ENCODE peak calls at places on chromosomes 2 and 18, in five cellular contexts. Z is K562, T is endodermal cell, L is right cardiac atrium, F is adrenal gland. I is an unnamed sample.

GRCh38 chr2:109450574-109451265 is 163.0 kb downstream of the SEPTIN10 start:
- DNase-seq in T (peak; percentile 40), L (peak; percentile 70), Z (no peak), F (peak; percentile 16), I (no peak)

GRCh38 chr18:46174317-46175039 is 70.3 kb downstream of the HAUS1 start:
- DNase-seq in F (peak; percentile 43), T (peak; percentile 77), Z (no peak), L (peak; percentile 28), I (peak; percentile 22)

GRCh38 chr2:37869756-37870155 is 55.3 kb upstream of the RMDN2 start:
- DNase-seq in Z (no peak), F (no peak), L (no peak), T (no peak), I (no peak)

GRCh38 chr2:230774348-230774951 is 61.8 kb downstream of the CAB39 start:
- DNase-seq in L (no peak), Z (peak; percentile 22), F (no peak), T (no peak), I (no peak)

GRCh38 chr2:219027511-219028055 is 13.7 kb downstream of the CFAP65 start:
- DNase-seq in F (no peak), T (no peak), Z (no peak), L (no peak), I (no peak)

GRCh38 chr2:197674546-197674945 is 841 bp downstream of the RFTN2 start:
- DNase-seq in L (no peak), Z (no peak), F (peak; percentile 4), T (no peak), I (no peak)

GRCh38 chr2:180644709-180645108 is 335.7 kb upstream of the UBE2E3 start:
- DNase-seq in F (no peak), T (no peak), L (no peak), Z (no peak), I (no peak)

GRCh38 chr2:146826388-146826787 is 1018.4 kb upstream of the ACVR2A start:
- DNase-seq in L (no peak), Z (no peak), T (no peak), F (no peak), I (no peak)

GRCh38 chr2:122530812-122531211 is 775.4 kb downstream of the TSN start:
- DNase-seq in L (no peak), F (no peak), T (no peak), Z (no peak), I (no peak)

GRCh38 chr2:68482296-68482695 is 14.9 kb downstream of the APLF start:
- DNase-seq in L (no peak), Z (no peak), T (no peak), F (no peak), I (no peak)

GRCh38 chr2:8049851-8050571 is 631.8 kb upstream of the ID2 start:
- DNase-seq in T (no peak), Z (no peak), L (no peak), F (no peak), I (no peak)

GRCh38 chr2:111213877-111214276 is 93.2 kb downstream of the BCL2L11 start:
- DNase-seq in L (no peak), T (no peak), F (no peak), Z (no peak), I (no peak)

GRCh38 chr18:76407681-76408080 is 87.4 kb downstream of the ZNF516 start:
- DNase-seq in T (no peak), L (no peak), Z (no peak), F (no peak), I (no peak)

GRCh38 chr2:147045113-147045512 is 799.7 kb upstream of the ACVR2A start:
- DNase-seq in L (peak; percentile 26), T (peak; percentile 92), Z (no peak), F (peak; percentile 26), I (peak; percentile 29)

GRCh38 chr2:15750822-15751221 is 159.2 kb downstream of the DDX1 start:
- DNase-seq in F (no peak), T (peak; percentile 14), L (no peak), Z (no peak), I (no peak)

GRCh38 chr2:236507393-236508085 is 62.1 kb upstream of the ACKR3 start:
- DNase-seq in T (peak; percentile 88), Z (peak; percentile 8), L (peak; percentile 65), F (peak; percentile 44), I (peak; percentile 24)

GRCh38 chr2:202014328-202015034 is 19.2 kb upstream of the FZD7 start:
- DNase-seq in L (no peak), Z (no peak), F (no peak), T (no peak), I (no peak)

GRCh38 chr2:195038158-195038557 is 618.9 kb upstream of the SLC39A10 start:
- DNase-seq in Z (no peak), T (no peak), L (no peak), F (peak; percentile 47), I (no peak)

GRCh38 chr2:189952536-189953109 is 109.9 kb downstream of the MSTN start:
- DNase-seq in F (no peak), Z (no peak), T (no peak), L (no peak), I (no peak)

GRCh38 chr2:168804214-168804613 is 1.8 kb downstream of the NOSTRIN start:
- DNase-seq in L (no peak), Z (no peak), T (no peak), F (peak; percentile 63), I (no peak)

GRCh38 chr2:114345246-114345645 is 97.2 kb upstream of the DPP10 start:
- DNase-seq in L (no peak), F (no peak), Z (no peak), T (no peak), I (no peak)

GRCh38 chr2:216540920-216541319 is 42.3 kb downstream of the RPL37A start:
- DNase-seq in L (no peak), F (no peak), Z (no peak), T (no peak), I (no peak)

GRCh38 chr2:11629851-11630250 is 40.1 kb downstream of the NTSR2 start:
- DNase-seq in L (no peak), Z (no peak), T (no peak), F (no peak), I (no peak)

GRCh38 chr2:3112131-3112530 is 265.5 kb downstream of the EIPR1 start:
- DNase-seq in Z (no peak), T (no peak), F (no peak), L (no peak), I (no peak)

GRCh38 chr2:3112553-3112952 is 265.1 kb downstream of the EIPR1 start:
- DNase-seq in L (no peak), Z (no peak), F (no peak), T (peak; percentile 67), I (no peak)

GRCh38 chr2:3111267-3111666 is 266.4 kb downstream of the EIPR1 start:
- DNase-seq in F (no peak), T (no peak), Z (no peak), L (no peak), I (no peak)

GRCh38 chr2:3108710-3109702 is 268.6 kb downstream of the EIPR1 start:
- DNase-seq in T (no peak), F (no peak), L (no peak), Z (peak; percentile 5), I (no peak)

DNA sequence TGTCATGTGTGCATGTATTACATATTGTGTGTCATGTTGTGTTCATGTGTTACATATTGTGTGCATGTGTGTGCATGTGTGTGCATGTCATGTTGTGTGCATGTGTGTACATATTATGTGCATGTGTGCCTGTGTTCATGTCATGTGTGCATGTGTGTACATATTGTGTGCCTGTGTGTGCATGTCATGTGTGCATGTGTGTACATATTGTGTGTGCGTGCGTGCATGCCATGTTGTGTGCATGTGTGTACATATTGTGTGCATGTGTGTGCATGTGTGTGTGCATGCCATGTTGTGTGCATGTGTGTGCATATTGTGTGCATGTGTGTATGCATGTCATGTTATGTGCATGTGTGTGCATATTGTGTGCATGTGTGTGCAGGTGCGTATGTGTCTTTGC is 267.1 kb downstream of the EIPR1 start:
- DNase-seq in F (no peak), L (no peak), T (no peak), Z (no peak), I (no peak)
- H3K9me3 ChIP-seq in F (no peaks in the 10 kb centered on the region), L (no peaks in the 10 kb centered on the region), T (no peaks in the 10 kb centered on the region), Z (peaks cover 7% of the 10 kb centered on the region), I (no peaks in the 10 kb centered on the region)

GRCh38 chr18:71727909-71728308 is 816.2 kb downstream of the CBLN2 start:
- DNase-seq in Z (no peak), F (no peak), T (no peak), L (no peak), I (no peak)
- H3K9me3 ChIP-seq in Z (no peaks in the 10 kb centered on the region), F (no peaks in the 10 kb centered on the region), T (peaks cover 73% of the 10 kb centered on the region), L (no peaks in the 10 kb centered on the region), I (no peaks in the 10 kb centered on the region)

DNA sequence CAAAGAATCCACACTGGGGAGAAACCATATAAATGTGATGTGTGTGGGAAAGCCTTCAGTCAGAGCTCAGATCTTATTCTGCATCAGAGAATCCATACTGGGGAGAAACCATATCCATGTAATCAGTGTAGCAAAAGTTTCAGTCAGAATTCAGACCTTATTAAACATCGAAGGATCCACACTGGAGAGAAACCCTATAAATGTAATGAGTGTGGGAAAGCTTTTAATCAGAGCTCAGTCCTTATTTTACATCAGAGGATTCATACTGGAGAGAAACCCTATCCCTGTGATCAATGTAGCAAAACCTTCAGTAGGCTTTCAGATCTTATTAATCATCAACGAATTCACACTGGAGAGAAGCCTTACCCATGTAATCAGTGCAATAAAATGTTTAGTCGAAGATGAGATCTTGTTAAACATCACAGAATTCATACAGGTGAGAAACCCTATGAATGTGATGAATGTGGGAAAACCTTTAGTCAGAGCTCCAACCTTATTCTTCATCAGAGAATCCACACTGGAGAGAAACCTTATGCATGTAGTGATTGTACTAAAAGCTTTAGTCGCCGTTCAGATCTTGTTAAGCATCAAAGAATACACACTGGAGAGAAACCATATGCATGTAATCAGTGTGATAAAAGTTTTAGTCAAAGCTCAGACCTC is 16.7 kb upstream of the ZSCAN30 start:
- DNase-seq in F (no peak), T (no peak), L (no peak), Z (no peak), I (no peak)
- H3K9me3 ChIP-seq in F (peaks cover 7% of the 10 kb centered on the region), T (peaks cover 81% of the 10 kb centered on the region), L (peaks cover 4% of the 10 kb centered on the region), Z (peaks cover 36% of the 10 kb centered on the region), I (peaks cover 21% of the 10 kb centered on the region)

DNA sequence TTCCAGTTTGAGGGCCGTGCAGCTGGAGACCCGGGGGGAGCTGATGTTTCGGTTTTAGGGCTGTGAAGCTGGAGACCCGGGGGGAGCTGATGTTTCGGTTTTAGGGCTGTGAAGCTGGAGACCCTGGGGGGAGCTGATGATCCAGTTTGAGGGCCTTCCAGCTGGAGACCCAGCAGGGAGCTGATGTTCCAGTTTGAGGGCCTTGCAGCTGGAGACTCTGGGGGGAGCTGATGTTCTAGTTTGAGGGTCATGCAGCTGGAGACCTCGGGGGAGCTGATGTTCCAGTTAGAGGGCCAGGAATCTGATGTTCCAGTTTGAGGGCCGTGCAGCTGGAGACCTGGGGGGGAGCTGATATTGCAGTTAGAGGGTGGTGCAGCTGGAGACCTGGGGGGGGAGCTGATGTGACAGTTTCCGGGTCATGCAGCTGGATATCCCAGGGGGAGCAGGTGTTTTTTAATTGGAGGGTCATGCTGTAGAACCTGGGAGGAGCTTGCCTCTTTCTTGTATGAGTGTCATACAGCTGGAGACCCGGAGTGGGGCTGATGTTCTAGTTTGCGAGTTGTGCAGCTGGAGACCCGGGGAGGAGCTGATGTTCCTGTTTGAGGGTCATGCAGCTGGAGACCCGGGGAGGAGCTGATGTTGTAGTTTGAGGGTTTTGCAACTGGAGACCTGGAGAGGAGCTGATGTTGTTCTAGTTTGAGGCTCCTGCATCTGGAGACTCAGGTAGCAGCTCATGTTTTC is 153.2 kb downstream of the RTP5 start:
- DNase-seq in Z (no peak), F (no peak), T (no peak), L (no peak), I (no peak)
- H3K9me3 ChIP-seq in Z (no peaks in the 10 kb centered on the region), F (no peaks in the 10 kb centered on the region), T (no peaks in the 10 kb centered on the region), L (no peaks in the 10 kb centered on the region), I (no peaks in the 10 kb centered on the region)

GRCh38 chr18:14945286-14945685 is 197.3 kb downstream of the ANKRD30B start:
- DNase-seq in L (no peak), Z (no peak), F (no peak), T (no peak), I (no peak)
- H3K9me3 ChIP-seq in L (no peaks in the 10 kb centered on the region), Z (no peaks in the 10 kb centered on the region), F (no peaks in the 10 kb centered on the region), T (peaks cover 43% of the 10 kb centered on the region), I (no peaks in the 10 kb centered on the region)